ENCODE peak calls at places on chromosomes 16 and 17, in ten cellular contexts. One of them, this sample, is unnamed.

GRCh38 chr16:30399435-30400186 is 4.4 kb downstream of the ZNF48 start:
- DNase-seq in RWPE1: no peak
- DNase-seq in NCI-H2171 treated with DMSO at 0.1 percent for 48 hours: no peak
- DNase-seq in lower leg skin: no peak
- DNase-seq in memory B cell: no peak
- DNase-seq in myocyte: no peak
- DNase-seq in skeletal muscle cell: no peak
- DNase-seq in endothelial cell: no peak
- DNase-seq in A549: no peak
- DNase-seq in stimulated activated CD8-positive, alpha-beta memory T cell treated with anti-CD3 and anti-CD28 coated beads, Interleukin-7, amount 100 ng/mL, for 24 hours: no peak
- DNase-seq in this sample: no peak

GRCh38 chr16:47970291-47970931 is 185.4 kb downstream of the ABCC12 start:
- DNase-seq in RWPE1: peak
- DNase-seq in NCI-H2171 treated with DMSO at 0.1 percent for 48 hours: no peak
- DNase-seq in memory B cell: no peak
- DNase-seq in skeletal muscle cell: no peak
- DNase-seq in lower leg skin: no peak
- DNase-seq in stimulated activated CD8-positive, alpha-beta memory T cell treated with anti-CD3 and anti-CD28 coated beads, Interleukin-7, amount 100 ng/mL, for 24 hours: no peak
- DNase-seq in endothelial cell: peak
- DNase-seq in A549: peak
- DNase-seq in myocyte: peak
- DNase-seq in this sample: no peak

GRCh38 chr16:9280067-9280466 is 188.6 kb downstream of the HAPSTR1 start:
- DNase-seq in lower leg skin: no peak
- DNase-seq in stimulated activated CD8-positive, alpha-beta memory T cell treated with anti-CD3 and anti-CD28 coated beads, Interleukin-7, amount 100 ng/mL, for 24 hours: no peak
- DNase-seq in skeletal muscle cell: no peak
- DNase-seq in myocyte: no peak
- DNase-seq in endothelial cell: no peak
- DNase-seq in RWPE1: no peak
- DNase-seq in A549: no peak
- DNase-seq in NCI-H2171 treated with DMSO at 0.1 percent for 48 hours: no peak
- DNase-seq in memory B cell: no peak
- DNase-seq in this sample: no peak

GRCh38 chr16:56848056-56848936 is 16.7 kb upstream of the SLC12A3 start:
- DNase-seq in myocyte: peak
- DNase-seq in endothelial cell: no peak
- DNase-seq in lower leg skin: peak
- DNase-seq in skeletal muscle cell: no peak
- DNase-seq in RWPE1: peak
- DNase-seq in NCI-H2171 treated with DMSO at 0.1 percent for 48 hours: no peak
- DNase-seq in stimulated activated CD8-positive, alpha-beta memory T cell treated with anti-CD3 and anti-CD28 coated beads, Interleukin-7, amount 100 ng/mL, for 24 hours: no peak
- DNase-seq in memory B cell: no peak
- DNase-seq in A549: no peak
- DNase-seq in this sample: peak

GRCh38 chr16:35564889-35565288 is 2105.5 kb downstream of the TP53TG3F start:
- DNase-seq in NCI-H2171 treated with DMSO at 0.1 percent for 48 hours: no peak
- DNase-seq in RWPE1: no peak
- DNase-seq in lower leg skin: no peak
- DNase-seq in A549: no peak
- DNase-seq in stimulated activated CD8-positive, alpha-beta memory T cell treated with anti-CD3 and anti-CD28 coated beads, Interleukin-7, amount 100 ng/mL, for 24 hours: no peak
- DNase-seq in skeletal muscle cell: no peak
- DNase-seq in endothelial cell: no peak
- DNase-seq in myocyte: no peak
- DNase-seq in memory B cell: no peak
- DNase-seq in this sample: no peak

GRCh38 chr17:64459284-64459747 is 10.4 kb downstream of the MILR1 start:
- DNase-seq in NCI-H2171 treated with DMSO at 0.1 percent for 48 hours: no peak
- DNase-seq in stimulated activated CD8-positive, alpha-beta memory T cell treated with anti-CD3 and anti-CD28 coated beads, Interleukin-7, amount 100 ng/mL, for 24 hours: no peak
- DNase-seq in RWPE1: peak
- DNase-seq in endothelial cell: no peak
- DNase-seq in skeletal muscle cell: no peak
- DNase-seq in memory B cell: no peak
- DNase-seq in myocyte: peak
- DNase-seq in lower leg skin: no peak
- DNase-seq in A549: peak
- DNase-seq in this sample: no peak

GRCh38 chr17:39147221-39148185 is 3.9 kb downstream of the PLXDC1 start:
- DNase-seq in A549: no peak
- DNase-seq in stimulated activated CD8-positive, alpha-beta memory T cell treated with anti-CD3 and anti-CD28 coated beads, Interleukin-7, amount 100 ng/mL, for 24 hours: no peak
- DNase-seq in memory B cell: no peak
- DNase-seq in RWPE1: no peak
- DNase-seq in lower leg skin: no peak
- DNase-seq in skeletal muscle cell: no peak
- DNase-seq in endothelial cell: no peak
- DNase-seq in myocyte: no peak
- DNase-seq in NCI-H2171 treated with DMSO at 0.1 percent for 48 hours: peak
- DNase-seq in this sample: no peak

GRCh38 chr17:17930674-17931073 is 41.5 kb downstream of the TOM1L2 start:
- DNase-seq in NCI-H2171 treated with DMSO at 0.1 percent for 48 hours: no peak
- DNase-seq in RWPE1: no peak
- DNase-seq in endothelial cell: no peak
- DNase-seq in skeletal muscle cell: no peak
- DNase-seq in myocyte: no peak
- DNase-seq in A549: no peak
- DNase-seq in memory B cell: no peak
- DNase-seq in lower leg skin: no peak
- DNase-seq in stimulated activated CD8-positive, alpha-beta memory T cell treated with anti-CD3 and anti-CD28 coated beads, Interleukin-7, amount 100 ng/mL, for 24 hours: no peak
- DNase-seq in this sample: no peak

GRCh38 chr16:78506372-78507193 is 407.1 kb downstream of the WWOX start:
- DNase-seq in endothelial cell: no peak
- DNase-seq in RWPE1: no peak
- DNase-seq in stimulated activated CD8-positive, alpha-beta memory T cell treated with anti-CD3 and anti-CD28 coated beads, Interleukin-7, amount 100 ng/mL, for 24 hours: no peak
- DNase-seq in A549: no peak
- DNase-seq in myocyte: no peak
- DNase-seq in skeletal muscle cell: no peak
- DNase-seq in memory B cell: no peak
- DNase-seq in NCI-H2171 treated with DMSO at 0.1 percent for 48 hours: no peak
- DNase-seq in lower leg skin: no peak
- DNase-seq in this sample: no peak

GRCh38 chr16:57620316-57621231 is 7.9 kb upstream of the ADGRG1 start:
- DNase-seq in myocyte: no peak
- DNase-seq in skeletal muscle cell: no peak
- DNase-seq in stimulated activated CD8-positive, alpha-beta memory T cell treated with anti-CD3 and anti-CD28 coated beads, Interleukin-7, amount 100 ng/mL, for 24 hours: no peak
- DNase-seq in NCI-H2171 treated with DMSO at 0.1 percent for 48 hours: peak
- DNase-seq in endothelial cell: no peak
- DNase-seq in memory B cell: no peak
- DNase-seq in RWPE1: peak
- DNase-seq in A549: no peak
- DNase-seq in lower leg skin: peak
- DNase-seq in this sample: no peak

GRCh38 chr17:32943647-32944191 is 15.8 kb downstream of the TMEM98 start:
- DNase-seq in A549: no peak
- DNase-seq in skeletal muscle cell: peak
- DNase-seq in stimulated activated CD8-positive, alpha-beta memory T cell treated with anti-CD3 and anti-CD28 coated beads, Interleukin-7, amount 100 ng/mL, for 24 hours: no peak
- DNase-seq in lower leg skin: no peak
- DNase-seq in NCI-H2171 treated with DMSO at 0.1 percent for 48 hours: no peak
- DNase-seq in myocyte: no peak
- DNase-seq in endothelial cell: no peak
- DNase-seq in memory B cell: no peak
- DNase-seq in RWPE1: no peak
- DNase-seq in this sample: no peak

GRCh38 chr17:83064732-83065659 is 14.4 kb upstream of the METRNL start:
- DNase-seq in myocyte: no peak
- DNase-seq in RWPE1: no peak
- DNase-seq in stimulated activated CD8-positive, alpha-beta memory T cell treated with anti-CD3 and anti-CD28 coated beads, Interleukin-7, amount 100 ng/mL, for 24 hours: no peak
- DNase-seq in A549: no peak
- DNase-seq in NCI-H2171 treated with DMSO at 0.1 percent for 48 hours: no peak
- DNase-seq in memory B cell: no peak
- DNase-seq in endothelial cell: no peak
- DNase-seq in skeletal muscle cell: no peak
- DNase-seq in lower leg skin: peak
- DNase-seq in this sample: no peak

GRCh38 chr17:27993723-27994310 is 48.7 kb upstream of the NLK start:
- DNase-seq in RWPE1: no peak
- DNase-seq in myocyte: no peak
- DNase-seq in stimulated activated CD8-positive, alpha-beta memory T cell treated with anti-CD3 and anti-CD28 coated beads, Interleukin-7, amount 100 ng/mL, for 24 hours: no peak
- DNase-seq in memory B cell: no peak
- DNase-seq in NCI-H2171 treated with DMSO at 0.1 percent for 48 hours: no peak
- DNase-seq in lower leg skin: no peak
- DNase-seq in A549: no peak
- DNase-seq in skeletal muscle cell: no peak
- DNase-seq in endothelial cell: no peak
- DNase-seq in this sample: no peak

GRCh38 chr16:81767987-81768592 is 11.0 kb upstream of the PLCG2 start:
- DNase-seq in skeletal muscle cell: no peak
- DNase-seq in lower leg skin: no peak
- DNase-seq in memory B cell: no peak
- DNase-seq in RWPE1: no peak
- DNase-seq in stimulated activated CD8-positive, alpha-beta memory T cell treated with anti-CD3 and anti-CD28 coated beads, Interleukin-7, amount 100 ng/mL, for 24 hours: no peak
- DNase-seq in A549: peak
- DNase-seq in endothelial cell: no peak
- DNase-seq in myocyte: no peak
- DNase-seq in NCI-H2171 treated with DMSO at 0.1 percent for 48 hours: no peak
- DNase-seq in this sample: no peak

GRCh38 chr17:42221886-42222745 is 27.8 kb upstream of the GHDC start:
- DNase-seq in lower leg skin: peak
- DNase-seq in stimulated activated CD8-positive, alpha-beta memory T cell treated with anti-CD3 and anti-CD28 coated beads, Interleukin-7, amount 100 ng/mL, for 24 hours: peak
- DNase-seq in endothelial cell: peak
- DNase-seq in A549: peak
- DNase-seq in memory B cell: peak
- DNase-seq in RWPE1: no peak
- DNase-seq in myocyte: peak
- DNase-seq in NCI-H2171 treated with DMSO at 0.1 percent for 48 hours: peak
- DNase-seq in skeletal muscle cell: no peak
- DNase-seq in this sample: no peak

GRCh38 chr17:74815671-74816370 is 39.7 kb upstream of the NAT9 start:
- DNase-seq in NCI-H2171 treated with DMSO at 0.1 percent for 48 hours: no peak
- DNase-seq in endothelial cell: peak
- DNase-seq in stimulated activated CD8-positive, alpha-beta memory T cell treated with anti-CD3 and anti-CD28 coated beads, Interleukin-7, amount 100 ng/mL, for 24 hours: no peak
- DNase-seq in memory B cell: no peak
- DNase-seq in myocyte: peak
- DNase-seq in skeletal muscle cell: no peak
- DNase-seq in lower leg skin: no peak
- DNase-seq in A549: no peak
- DNase-seq in RWPE1: no peak
- DNase-seq in this sample: no peak

GRCh38 chr16:83113317-83113716 is 486.5 kb downstream of the CDH13 start:
- DNase-seq in myocyte: no peak
- DNase-seq in RWPE1: no peak
- DNase-seq in NCI-H2171 treated with DMSO at 0.1 percent for 48 hours: no peak
- DNase-seq in memory B cell: no peak
- DNase-seq in lower leg skin: no peak
- DNase-seq in endothelial cell: peak
- DNase-seq in A549: peak
- DNase-seq in stimulated activated CD8-positive, alpha-beta memory T cell treated with anti-CD3 and anti-CD28 coated beads, Interleukin-7, amount 100 ng/mL, for 24 hours: no peak
- DNase-seq in skeletal muscle cell: no peak
- DNase-seq in this sample: no peak

GRCh38 chr16:89096768-89097527 is 3.3 kb downstream of the ACSF3 start:
- DNase-seq in A549: no peak
- DNase-seq in memory B cell: no peak
- DNase-seq in NCI-H2171 treated with DMSO at 0.1 percent for 48 hours: no peak
- DNase-seq in RWPE1: no peak
- DNase-seq in stimulated activated CD8-positive, alpha-beta memory T cell treated with anti-CD3 and anti-CD28 coated beads, Interleukin-7, amount 100 ng/mL, for 24 hours: peak
- DNase-seq in endothelial cell: no peak
- DNase-seq in skeletal muscle cell: no peak
- DNase-seq in lower leg skin: no peak
- DNase-seq in myocyte: no peak
- DNase-seq in this sample: no peak

GRCh38 chr17:338442-339192 is 14.0 kb downstream of the RPH3AL start:
- DNase-seq in skeletal muscle cell: no peak
- DNase-seq in endothelial cell: no peak
- DNase-seq in myocyte: peak
- DNase-seq in A549: no peak
- DNase-seq in memory B cell: no peak
- DNase-seq in NCI-H2171 treated with DMSO at 0.1 percent for 48 hours: peak
- DNase-seq in RWPE1: no peak
- DNase-seq in stimulated activated CD8-positive, alpha-beta memory T cell treated with anti-CD3 and anti-CD28 coated beads, Interleukin-7, amount 100 ng/mL, for 24 hours: no peak
- DNase-seq in lower leg skin: peak
- DNase-seq in this sample: no peak